ENCODE peak calls at places on chromosomes 2 and 18, in five cellular contexts. G, I, H, X and O are unnamed samples.

GRCh38 chr2:158729873-158730620 is 65.1 kb upstream of the DAPL1 start:
- DNase-seq in G (no peak), I (no peak), H (no peak), X (no peak), O (no peak)

GRCh38 chr2:32752205-32752604 is 124.4 kb downstream of the TTC27 start:
- DNase-seq in G (peak), I (no peak), H (no peak), X (no peak), O (no peak)

GRCh38 chr2:109168080-109168479 is 39.1 kb downstream of the SH3RF3 start:
- DNase-seq in G (peak), I (no peak), H (no peak), X (no peak), O (no peak)

GRCh38 chr2:20190170-20190569 is 34.8 kb downstream of the SDC1 start:
- DNase-seq in G (no peak), I (no peak), H (no peak), X (no peak), O (no peak)

GRCh38 chr2:181456660-181457120 is 496 bp upstream of the ITGA4 start:
- DNase-seq in G (peak), I (peak), H (peak), X (peak), O (peak)

GRCh38 chr2:150882751-150883520 is 378.7 kb downstream of the RBM43 start:
- DNase-seq in G (peak), I (no peak), H (no peak), X (no peak), O (no peak)

GRCh38 chr18:47557160-47557559 is 305.7 kb upstream of the SKOR2 start:
- DNase-seq in G (no peak), I (no peak), H (no peak), X (peak), O (peak)

GRCh38 chr2:180706694-180707093 is 273.7 kb upstream of the UBE2E3 start:
- DNase-seq in G (no peak), I (no peak), H (peak), X (peak), O (no peak)

GRCh38 chr2:139778732-139779131 is 998.5 kb upstream of the NXPH2 start:
- DNase-seq in G (no peak), I (no peak), H (no peak), X (no peak), O (no peak)

GRCh38 chr2:129918604-129919003 is 60.9 kb upstream of the RAB6C start:
- DNase-seq in G (no peak), I (no peak), H (no peak), X (no peak), O (no peak)

GRCh38 chr18:66646622-66647021 is 42.7 kb upstream of the CDH19 start:
- DNase-seq in G (no peak), I (no peak), H (peak), X (no peak), O (no peak)
- H2BK120ac ChIP-seq in G (no peak), I (no peak), H (no peak), X (no peak), O (no peak)

GRCh38 chr2:239224249-239224605 is 176.6 kb downstream of the HDAC4 start:
- DNase-seq in G (no peak), I (no peak), H (no peak), X (no peak), O (no peak)
- H3K27ac ChIP-seq in G (no peak), I (no peak), H (no peak), X (no peak), O (no peak)

DNA sequence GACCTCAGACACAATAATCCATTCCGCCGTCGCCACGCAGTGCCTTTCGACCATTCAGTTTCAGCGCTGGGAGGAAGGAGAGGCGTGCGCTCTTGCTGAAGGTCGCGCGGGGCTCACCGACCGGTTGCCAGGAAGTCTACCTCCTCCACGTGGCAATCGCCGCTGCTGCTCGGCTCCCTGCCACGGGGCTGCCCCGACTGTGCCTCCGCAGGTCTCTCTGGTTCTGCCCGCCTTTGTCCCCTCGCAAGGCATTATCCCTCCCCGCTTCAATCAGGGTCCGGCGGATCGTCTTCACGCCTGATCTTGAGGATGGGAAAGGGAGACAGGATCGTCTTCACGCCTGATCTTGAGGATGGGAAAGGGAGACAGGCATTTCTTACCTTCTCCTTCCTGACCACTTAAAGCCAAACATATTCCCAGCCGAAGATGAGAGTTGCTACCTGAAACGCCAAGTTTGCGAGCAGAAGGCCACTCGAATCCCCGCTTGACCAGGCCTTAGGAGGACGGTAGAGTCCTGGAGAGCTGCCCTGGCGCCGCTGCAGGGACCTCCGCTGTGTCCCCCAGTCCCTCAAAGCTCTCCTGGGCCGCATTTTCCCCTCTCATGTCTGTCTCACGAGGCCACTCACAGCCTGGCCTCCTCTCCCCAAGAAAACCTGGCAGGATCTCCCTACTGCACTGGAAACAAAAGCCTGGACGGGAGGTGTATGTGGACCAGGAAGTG is 4.3 kb upstream of the GPR45 start:
- DNase-seq in G (no peak), I (no peak), H (no peak), X (no peak), O (peak)
- H3K4ac ChIP-seq in G (no peak), I (no peak), H (no peak), X (peak), O (no peak)

GRCh38 chr2:174631009-174631981 is 33.7 kb upstream of the WIPF1 start:
- DNase-seq in G (peak), I (no peak), H (peak), X (no peak), O (no peak)

GRCh38 chr2:174635015-174635593 is 37.5 kb upstream of the WIPF1 start:
- DNase-seq in G (no peak), I (no peak), H (no peak), X (no peak), O (no peak)

GRCh38 chr2:174632847-174633620 is 35.4 kb upstream of the WIPF1 start:
- DNase-seq in G (no peak), I (no peak), H (peak), X (no peak), O (no peak)

GRCh38 chr2:174634130-174635014 is 36.8 kb upstream of the WIPF1 start:
- DNase-seq in G (peak), I (no peak), H (peak), X (peak), O (no peak)

DNA sequence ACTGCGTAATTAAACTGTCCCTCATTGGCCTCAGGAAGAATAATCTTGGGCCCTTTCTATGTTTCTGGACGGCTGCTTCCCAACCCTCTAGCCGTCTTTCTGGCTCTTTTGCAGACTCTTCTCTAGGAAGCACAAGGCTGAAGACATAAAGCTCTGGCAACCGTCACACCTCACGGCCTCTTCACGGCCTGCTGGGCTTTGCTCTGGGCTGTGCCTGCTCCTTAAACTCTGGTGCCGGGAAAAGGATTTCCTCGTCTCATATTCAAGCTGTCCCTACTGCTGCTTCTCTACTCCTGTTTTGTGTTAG is 36.0 kb upstream of the WIPF1 start:
- DNase-seq in G (no peak), I (no peak), H (no peak), X (peak), O (no peak)
- H2BK120ac ChIP-seq in G (no peak), I (no peak), H (no peak), X (no peak), O (no peak)